ENCODE peak calls at places on chromosomes 5 and 9, in seven cellular contexts. One of them, this sample, is unnamed.

GRCh38 chr9:69248005-69248404 is 73.9 kb downstream of the TJP2 start:
- DNase-seq in kidney: no peak
- DNase-seq in MCF 10A: no peak
- DNase-seq in foreskin keratinocyte: no peak
- DNase-seq in PC-3: no peak
- DNase-seq in heart left ventricle: no peak
- DNase-seq in HCT116: no peak
- DNase-seq in this sample: no peak

GRCh38 chr5:172748341-172748843 is 22.6 kb downstream of the DUSP1 start:
- DNase-seq in kidney: peak
- DNase-seq in MCF 10A: no peak
- DNase-seq in foreskin keratinocyte: no peak
- DNase-seq in PC-3: no peak
- DNase-seq in heart left ventricle: peak
- DNase-seq in HCT116: no peak
- DNase-seq in this sample: no peak

GRCh38 chr9:76701441-76702031 is 62.7 kb upstream of the PCA3 start:
- DNase-seq in kidney: no peak
- DNase-seq in MCF 10A: no peak
- DNase-seq in foreskin keratinocyte: no peak
- DNase-seq in PC-3: no peak
- DNase-seq in heart left ventricle: no peak
- DNase-seq in HCT116: no peak
- DNase-seq in this sample: no peak

GRCh38 chr5:55569513-55569865 is 34.7 kb upstream of the PLPP1 start:
- DNase-seq in kidney: no peak
- DNase-seq in MCF 10A: no peak
- DNase-seq in foreskin keratinocyte: no peak
- DNase-seq in PC-3: no peak
- DNase-seq in heart left ventricle: no peak
- DNase-seq in HCT116: no peak
- DNase-seq in this sample: no peak

GRCh38 chr9:71806916-71807315 is 38.6 kb upstream of the CEMIP2 start:
- DNase-seq in kidney: no peak
- DNase-seq in MCF 10A: peak
- DNase-seq in foreskin keratinocyte: peak
- DNase-seq in PC-3: peak
- DNase-seq in heart left ventricle: peak
- DNase-seq in HCT116: peak
- DNase-seq in this sample: peak

GRCh38 chr9:34809504-34810186 is 99.7 kb upstream of the CCL21 start:
- DNase-seq in kidney: peak
- DNase-seq in MCF 10A: no peak
- DNase-seq in foreskin keratinocyte: peak
- DNase-seq in PC-3: no peak
- DNase-seq in heart left ventricle: peak
- DNase-seq in HCT116: no peak
- DNase-seq in this sample: peak

GRCh38 chr5:41871866-41872265 is 1.6 kb upstream of the OXCT1 start:
- DNase-seq in kidney: no peak
- DNase-seq in MCF 10A: peak
- DNase-seq in foreskin keratinocyte: no peak
- DNase-seq in PC-3: peak
- DNase-seq in heart left ventricle: peak
- DNase-seq in HCT116: no peak
- DNase-seq in this sample: no peak

GRCh38 chr9:136625101-136626065 is 37.3 kb upstream of the EGFL7 start:
- DNase-seq in kidney: peak
- DNase-seq in MCF 10A: peak
- DNase-seq in foreskin keratinocyte: no peak
- DNase-seq in PC-3: peak
- DNase-seq in heart left ventricle: peak
- DNase-seq in HCT116: no peak
- DNase-seq in this sample: no peak

GRCh38 chr9:4927043-4927471 is 58.0 kb upstream of the JAK2 start:
- DNase-seq in kidney: no peak
- DNase-seq in MCF 10A: no peak
- DNase-seq in foreskin keratinocyte: no peak
- DNase-seq in PC-3: no peak
- DNase-seq in heart left ventricle: no peak
- DNase-seq in HCT116: no peak
- DNase-seq in this sample: no peak

GRCh38 chr9:93064392-93065124 is 6.1 kb downstream of the SUSD3 start:
- DNase-seq in kidney: peak
- DNase-seq in MCF 10A: no peak
- DNase-seq in foreskin keratinocyte: no peak
- DNase-seq in PC-3: no peak
- DNase-seq in heart left ventricle: no peak
- DNase-seq in HCT116: no peak
- DNase-seq in this sample: no peak

GRCh38 chr9:96484521-96484931 is 34.6 kb downstream of the HABP4 start:
- DNase-seq in kidney: no peak
- DNase-seq in MCF 10A: no peak
- DNase-seq in foreskin keratinocyte: no peak
- DNase-seq in PC-3: no peak
- DNase-seq in heart left ventricle: no peak
- DNase-seq in HCT116: no peak
- DNase-seq in this sample: no peak

GRCh38 chr9:122060481-122060880 is 32.6 kb downstream of the TTLL11 start:
- DNase-seq in kidney: no peak
- DNase-seq in MCF 10A: no peak
- DNase-seq in foreskin keratinocyte: no peak
- DNase-seq in PC-3: no peak
- DNase-seq in heart left ventricle: no peak
- DNase-seq in HCT116: no peak
- DNase-seq in this sample: no peak

GRCh38 chr9:130054428-130054786 is 701 bp downstream of the GPR107 start:
- DNase-seq in kidney: no peak
- DNase-seq in MCF 10A: no peak
- DNase-seq in foreskin keratinocyte: no peak
- DNase-seq in PC-3: no peak
- DNase-seq in heart left ventricle: no peak
- DNase-seq in HCT116: no peak
- DNase-seq in this sample: no peak

GRCh38 chr9:130060296-130060695 is 6.6 kb downstream of the GPR107 start:
- DNase-seq in kidney: no peak
- DNase-seq in MCF 10A: no peak
- DNase-seq in foreskin keratinocyte: no peak
- DNase-seq in PC-3: no peak
- DNase-seq in heart left ventricle: no peak
- DNase-seq in HCT116: no peak
- DNase-seq in this sample: no peak

GRCh38 chr9:130058887-130059286 is 5.2 kb downstream of the GPR107 start:
- DNase-seq in kidney: no peak
- DNase-seq in MCF 10A: no peak
- DNase-seq in foreskin keratinocyte: no peak
- DNase-seq in PC-3: no peak
- DNase-seq in heart left ventricle: no peak
- DNase-seq in HCT116: no peak
- DNase-seq in this sample: no peak

GRCh38 chr9:130054820-130055219 is 1.1 kb downstream of the GPR107 start:
- DNase-seq in kidney: no peak
- DNase-seq in MCF 10A: no peak
- DNase-seq in foreskin keratinocyte: no peak
- DNase-seq in PC-3: no peak
- DNase-seq in heart left ventricle: no peak
- DNase-seq in HCT116: no peak
- DNase-seq in this sample: no peak

DNA sequence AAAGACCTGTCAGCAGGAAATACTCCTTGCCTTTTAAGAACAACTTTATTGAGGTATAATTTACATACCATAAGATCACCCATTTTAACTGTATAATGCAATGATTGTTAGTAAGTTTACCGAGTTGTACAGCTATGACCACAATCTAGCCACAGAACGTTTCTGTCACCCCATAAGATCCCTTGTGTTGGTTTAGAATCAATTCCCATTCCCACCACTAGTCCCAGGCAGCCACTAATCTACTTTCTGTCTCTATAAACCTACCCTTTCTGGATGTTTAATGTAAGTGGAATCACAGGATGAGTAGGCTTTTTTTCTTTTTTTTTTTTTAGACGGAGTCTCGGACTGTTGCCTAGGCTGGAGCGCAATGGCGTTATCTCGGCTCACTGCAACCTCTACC is 4.4 kb downstream of the GPR107 start:
- DNase-seq in kidney: no peak
- DNase-seq in MCF 10A: no peak
- DNase-seq in foreskin keratinocyte: no peak
- DNase-seq in PC-3: peak
- DNase-seq in heart left ventricle: no peak
- DNase-seq in HCT116: no peak
- DNase-seq in this sample: no peak
- TF ChIP-seq CTCF in kidney: no peak
- TF ChIP-seq CTCF in MCF 10A: peak
- TF ChIP-seq CTCF in foreskin keratinocyte: peak
- TF ChIP-seq CTCF in PC-3: peak
- TF ChIP-seq CTCF in heart left ventricle: no peak
- TF ChIP-seq CTCF in HCT116: peak
- TF ChIP-seq CTCF in this sample: peak

GRCh38 chr5:11385901-11386293 is 518.3 kb downstream of the CTNND2 start:
- DNase-seq in kidney: no peak
- DNase-seq in MCF 10A: no peak
- DNase-seq in foreskin keratinocyte: no peak
- DNase-seq in PC-3: no peak
- DNase-seq in heart left ventricle: no peak
- DNase-seq in HCT116: no peak
- DNase-seq in this sample: no peak

GRCh38 chr5:11387382-11387781 is 516.9 kb downstream of the CTNND2 start:
- DNase-seq in kidney: no peak
- DNase-seq in MCF 10A: no peak
- DNase-seq in foreskin keratinocyte: no peak
- DNase-seq in PC-3: no peak
- DNase-seq in heart left ventricle: no peak
- DNase-seq in HCT116: no peak
- DNase-seq in this sample: no peak

GRCh38 chr5:11383506-11384095 is 520.6 kb downstream of the CTNND2 start:
- DNase-seq in kidney: no peak
- DNase-seq in MCF 10A: no peak
- DNase-seq in foreskin keratinocyte: no peak
- DNase-seq in PC-3: no peak
- DNase-seq in heart left ventricle: no peak
- DNase-seq in HCT116: no peak
- DNase-seq in this sample: no peak

GRCh38 chr5:11385251-11385900 is 518.9 kb downstream of the CTNND2 start:
- DNase-seq in kidney: no peak
- DNase-seq in MCF 10A: no peak
- DNase-seq in foreskin keratinocyte: no peak
- DNase-seq in PC-3: peak
- DNase-seq in heart left ventricle: no peak
- DNase-seq in HCT116: no peak
- DNase-seq in this sample: no peak

DNA sequence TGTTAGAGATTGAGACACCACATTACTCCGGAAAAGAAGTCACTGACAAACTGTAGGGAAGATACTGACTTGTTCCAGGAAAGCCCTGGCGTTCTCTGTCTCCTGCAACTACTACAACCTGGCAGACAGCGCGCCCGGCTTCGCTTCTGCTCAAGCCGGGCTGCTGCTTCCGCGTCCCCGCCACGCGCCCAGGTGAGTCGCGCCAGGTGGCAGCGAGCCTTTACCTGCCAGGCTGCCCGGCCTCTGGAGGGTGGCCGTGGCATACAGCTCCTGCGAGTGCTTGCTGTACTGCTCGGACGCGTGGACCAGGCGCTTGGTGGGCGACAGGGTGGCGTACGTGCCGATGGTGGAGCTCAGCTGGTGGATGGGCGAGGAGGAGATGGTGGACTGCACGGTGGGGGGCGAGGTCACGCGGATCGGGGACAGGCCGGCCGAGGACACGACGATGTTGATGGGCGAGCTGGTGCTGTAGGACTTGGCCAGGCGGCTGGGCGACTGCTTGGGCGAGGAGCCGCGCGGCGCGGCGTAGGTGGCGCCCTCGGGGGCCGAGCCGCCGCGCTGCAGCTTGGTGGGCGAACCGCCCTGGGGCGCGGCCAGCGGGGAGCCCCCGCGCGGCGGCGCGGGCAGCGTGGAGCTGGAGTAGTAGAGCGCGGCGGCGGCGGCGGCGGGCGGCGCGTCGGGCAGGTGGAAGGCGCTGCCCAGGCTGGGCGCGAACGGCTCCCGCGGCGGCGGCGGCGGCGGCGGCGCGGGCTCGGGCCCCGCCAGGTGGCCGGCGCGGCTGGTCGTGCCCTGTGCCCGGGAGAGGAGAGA is 519.6 kb downstream of the CTNND2 start:
- DNase-seq in kidney: peak
- DNase-seq in MCF 10A: no peak
- DNase-seq in foreskin keratinocyte: no peak
- DNase-seq in PC-3: peak
- DNase-seq in heart left ventricle: no peak
- DNase-seq in HCT116: no peak
- DNase-seq in this sample: peak
- TF ChIP-seq CTCF in kidney: peak
- TF ChIP-seq CTCF in MCF 10A: no peak
- TF ChIP-seq CTCF in foreskin keratinocyte: no peak
- TF ChIP-seq CTCF in PC-3: peak
- TF ChIP-seq CTCF in heart left ventricle: no peak
- TF ChIP-seq CTCF in HCT116: no peak
- TF ChIP-seq CTCF in this sample: peak

GRCh38 chr5:180799194-180799593 is 3.4 kb downstream of the MGAT1 start:
- DNase-seq in kidney: no peak
- DNase-seq in MCF 10A: peak
- DNase-seq in foreskin keratinocyte: no peak
- DNase-seq in PC-3: peak
- DNase-seq in heart left ventricle: no peak
- DNase-seq in HCT116: no peak
- DNase-seq in this sample: no peak
- TF ChIP-seq CTCF in kidney: peak
- TF ChIP-seq CTCF in MCF 10A: peak
- TF ChIP-seq CTCF in foreskin keratinocyte: peak
- TF ChIP-seq CTCF in PC-3: peak
- TF ChIP-seq CTCF in heart left ventricle: no peak
- TF ChIP-seq CTCF in HCT116: peak
- TF ChIP-seq CTCF in this sample: no peak

GRCh38 chr5:20109326-20109725 is 121.3 kb upstream of the CDH18 start:
- DNase-seq in kidney: no peak
- DNase-seq in MCF 10A: peak
- DNase-seq in foreskin keratinocyte: no peak
- DNase-seq in PC-3: peak
- DNase-seq in heart left ventricle: no peak
- DNase-seq in HCT116: no peak
- DNase-seq in this sample: no peak

GRCh38 chr5:20113031-20113685 is 125.2 kb upstream of the CDH18 start:
- DNase-seq in kidney: no peak
- DNase-seq in MCF 10A: no peak
- DNase-seq in foreskin keratinocyte: no peak
- DNase-seq in PC-3: no peak
- DNase-seq in heart left ventricle: no peak
- DNase-seq in HCT116: no peak
- DNase-seq in this sample: no peak

GRCh38 chr5:20113930-20114329 is 125.9 kb upstream of the CDH18 start:
- DNase-seq in kidney: no peak
- DNase-seq in MCF 10A: no peak
- DNase-seq in foreskin keratinocyte: no peak
- DNase-seq in PC-3: no peak
- DNase-seq in heart left ventricle: no peak
- DNase-seq in HCT116: no peak
- DNase-seq in this sample: no peak

DNA sequence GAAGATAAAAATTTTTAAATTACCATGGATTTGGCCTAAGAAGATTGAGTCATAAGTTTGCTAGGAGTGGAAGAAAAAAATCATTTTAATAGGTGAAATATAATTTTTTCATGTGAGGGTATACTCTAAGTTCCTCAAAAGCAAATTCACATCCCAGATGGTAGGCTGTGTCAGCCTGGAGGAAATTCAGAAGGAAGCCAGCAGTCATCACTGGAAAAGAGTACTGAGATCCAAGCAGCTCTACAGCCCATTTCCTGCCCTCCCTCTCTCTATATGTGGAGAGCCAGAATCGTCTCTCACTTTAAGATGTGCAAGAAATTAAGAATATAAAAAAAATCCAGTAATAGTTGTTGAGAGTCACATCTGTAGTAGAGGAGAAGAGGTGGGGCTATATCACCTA is 126.5 kb upstream of the CDH18 start:
- DNase-seq in kidney: no peak
- DNase-seq in MCF 10A: no peak
- DNase-seq in foreskin keratinocyte: no peak
- DNase-seq in PC-3: no peak
- DNase-seq in heart left ventricle: no peak
- DNase-seq in HCT116: no peak
- DNase-seq in this sample: no peak
- TF ChIP-seq CTCF in kidney: no peak
- TF ChIP-seq CTCF in MCF 10A: no peak
- TF ChIP-seq CTCF in foreskin keratinocyte: no peak
- TF ChIP-seq CTCF in PC-3: no peak
- TF ChIP-seq CTCF in heart left ventricle: no peak
- TF ChIP-seq CTCF in HCT116: no peak
- TF ChIP-seq CTCF in this sample: no peak

This sample was measured in neural crest cell.